ENCODE peak calls at places on chromosomes 12 and 14, in five cellular contexts. O, X, E, G and J are unnamed samples.

GRCh38 chr14:67673451-67673850 is 981 bp downstream of the VTI1B start:
- DNase-seq in O (no peak), X (no peak), E (no peak), G (no peak), J (no peak)

GRCh38 chr14:36510078-36510799 is 9.8 kb downstream of the NKX2-1 start:
- DNase-seq in O (no peak), X (no peak), E (no peak), G (no peak), J (no peak)

GRCh38 chr12:47077206-47078085 is 2.0 kb upstream of the PCED1B start:
- DNase-seq in O (no peak), X (no peak), E (no peak), G (no peak), J (no peak)

GRCh38 chr14:24339284-24340151 is at the start of gene RIPK3:
- DNase-seq in O (no peak), X (peak), E (no peak), G (peak), J (no peak)

GRCh38 chr12:58877243-58877743 is 43.0 kb downstream of the LRIG3 start:
- DNase-seq in O (peak), X (no peak), E (no peak), G (no peak), J (no peak)

GRCh38 chr12:6960291-6961277 is 9.4 kb downstream of the PTPN6 start:
- DNase-seq in O (peak), X (no peak), E (no peak), G (peak), J (no peak)

GRCh38 chr12:15540469-15540872 is 218.2 kb downstream of the PTPRO start:
- DNase-seq in O (no peak), X (no peak), E (no peak), G (no peak), J (no peak)

GRCh38 chr12:2795291-2796186 is 769 bp downstream of the FKBP4 start:
- DNase-seq in O (peak), X (peak), E (no peak), G (peak), J (peak)

GRCh38 chr12:43480591-43480990 is 71.4 kb downstream of the ADAMTS20 start:
- DNase-seq in O (no peak), X (no peak), E (no peak), G (no peak), J (no peak)

GRCh38 chr14:69648480-69649414 is 37.4 kb downstream of the SUSD6 start:
- DNase-seq in O (peak), X (no peak), E (no peak), G (no peak), J (no peak)

GRCh38 chr12:107131832-107132616 is 38.7 kb upstream of the CRY1 start:
- DNase-seq in O (peak), X (no peak), E (no peak), G (peak), J (peak)

GRCh38 chr12:120820885-120821510 is 83.2 kb downstream of the SPPL3 start:
- DNase-seq in O (no peak), X (no peak), E (no peak), G (peak), J (no peak)

GRCh38 chr14:82251434-82251833 is 717.8 kb upstream of the SEL1L start:
- DNase-seq in O (no peak), X (no peak), E (no peak), G (no peak), J (no peak)

GRCh38 chr12:111685322-111685810 is 390 bp downstream of the BRAP start:
- DNase-seq in O (peak), X (no peak), E (no peak), G (no peak), J (no peak)

GRCh38 chr14:71595441-71595840 is 336.8 kb upstream of the RGS6 start:
- DNase-seq in O (no peak), X (no peak), E (no peak), G (no peak), J (no peak)

GRCh38 chr12:19316420-19316819 is 122.9 kb upstream of the AEBP2 start:
- DNase-seq in O (peak), X (no peak), E (no peak), G (peak), J (no peak)

GRCh38 chr12:116551952-116552749 is 7.0 kb upstream of the MAP1LC3B2 start:
- DNase-seq in O (peak), X (no peak), E (no peak), G (no peak), J (no peak)

GRCh38 chr14:63204407-63205280 is at the start of gene RHOJ:
- DNase-seq in O (peak), X (no peak), E (no peak), G (no peak), J (no peak)

GRCh38 chr14:96256420-96256819 is 410 bp downstream of the BDKRB1 start:
- DNase-seq in O (no peak), X (no peak), E (no peak), G (no peak), J (no peak)

GRCh38 chr14:70018713-70019201 is 139.5 kb downstream of the SMOC1 start:
- DNase-seq in O (peak), X (no peak), E (no peak), G (peak), J (no peak)

GRCh38 chr12:108526482-108527234 is 11.6 kb downstream of the FICD start:
- DNase-seq in O (peak), X (no peak), E (no peak), G (peak), J (no peak)

GRCh38 chr14:90514015-90514398 is 117.2 kb downstream of the CALM1 start:
- DNase-seq in O (no peak), X (no peak), E (no peak), G (no peak), J (no peak)

GRCh38 chr14:35365130-35366047 is 39.2 kb downstream of the NFKBIA start:
- DNase-seq in O (peak), X (peak), E (peak), G (peak), J (no peak)

GRCh38 chr12:28035483-28035882 is 63.0 kb upstream of the PTHLH start:
- DNase-seq in O (peak), X (no peak), E (no peak), G (no peak), J (no peak)

GRCh38 chr14:100873083-100873482 is 30.4 kb downstream of the RTL1 start:
- DNase-seq in O (no peak), X (no peak), E (no peak), G (no peak), J (no peak)

GRCh38 chr12:52231305-52232232 is 1.5 kb upstream of the KRT7 start:
- DNase-seq in O (no peak), X (no peak), E (no peak), G (no peak), J (no peak)

GRCh38 chr14:85564841-85565527 is 35.0 kb downstream of the FLRT2 start:
- DNase-seq in O (no peak), X (no peak), E (no peak), G (no peak), J (no peak)

GRCh38 chr14:66078031-66078430 is 408.1 kb upstream of the CCDC196 start:
- DNase-seq in O (no peak), X (no peak), E (no peak), G (no peak), J (peak)

GRCh38 chr12:46473634-46474201 is 101.1 kb upstream of the SLC38A2 start:
- DNase-seq in O (peak), X (no peak), E (no peak), G (no peak), J (no peak)

GRCh38 chr14:69876848-69877306 is 2.3 kb upstream of the SMOC1 start:
- DNase-seq in O (no peak), X (no peak), E (no peak), G (no peak), J (peak)

GRCh38 chr12:52247622-52248540 is 14.8 kb downstream of the KRT7 start:
- DNase-seq in O (no peak), X (no peak), E (no peak), G (no peak), J (no peak)